ENCODE peak calls at places on chromosomes 2 and 18, in five cellular contexts. I is upper lobe of right lung, P is right lobe of liver, R is cardiac muscle cell, Y is prostate gland. Z is an unnamed sample. For H3K27me3 and H3K36me3, the result is how much of the 10 kb centered on the place peaks cover.

GRCh38 chr2:162242586-162243304 is 500 bp downstream of the FAP start:
- DNase-seq in I (no peak), P (no peak), R (peak), Y (no peak), Z (no peak)

GRCh38 chr2:96856776-96857673 is 791 bp downstream of the ANKRD39 start:
- DNase-seq in I (no peak), P (no peak), R (no peak), Y (no peak), Z (peak)

GRCh38 chr2:63055510-63056308 is 5.1 kb downstream of the OTX1 start:
- DNase-seq in I (no peak), P (no peak), R (no peak), Y (no peak), Z (no peak)

GRCh38 chr18:14100503-14101286 is 31.5 kb downstream of the ZNF519 start:
- DNase-seq in I (no peak), P (no peak), R (no peak), Y (no peak), Z (no peak)

GRCh38 chr2:200399636-200400035 is 93.1 kb downstream of the SPATS2L start:
- DNase-seq in I (no peak), P (no peak), R (no peak), Y (no peak), Z (no peak)

GRCh38 chr2:70094978-70095832 is 7.9 kb downstream of the PCBP1 start:
- DNase-seq in I (peak), P (peak), R (peak), Y (peak), Z (peak)

GRCh38 chr18:23903971-23904370 is 110.6 kb upstream of the TTC39C start:
- DNase-seq in I (no peak), P (no peak), R (no peak), Y (no peak), Z (no peak)

GRCh38 chr2:194745532-194746146 is 911.4 kb upstream of the SLC39A10 start:
- DNase-seq in I (no peak), P (no peak), R (no peak), Y (no peak), Z (no peak)

GRCh38 chr2:102618452-102619413 is 620 bp upstream of the SLC9A2 start:
- DNase-seq in I (peak), P (no peak), R (peak), Y (no peak), Z (peak)

GRCh38 chr18:13003466-13003896 is 12.3 kb downstream of the CEP192 start:
- DNase-seq in I (no peak), P (no peak), R (peak), Y (peak), Z (peak)

GRCh38 chr2:180203972-180204371 is 196.9 kb upstream of the CWC22 start:
- DNase-seq in I (no peak), P (no peak), R (peak), Y (no peak), Z (peak)

GRCh38 chr18:11983592-11983991 is 2.3 kb downstream of the IMPA2 start:
- DNase-seq in I (no peak), P (no peak), R (no peak), Y (no peak), Z (no peak)

GRCh38 chr18:48673456-48674197 is 134.8 kb downstream of the CTIF start:
- DNase-seq in I (peak), P (peak), R (no peak), Y (no peak), Z (no peak)

GRCh38 chr2:106105151-106105922 is 88.8 kb downstream of the UXS1 start:
- DNase-seq in I (no peak), P (no peak), R (no peak), Y (no peak), Z (no peak)

GRCh38 chr2:197461073-197461472 is 7.7 kb downstream of the COQ10B start:
- DNase-seq in I (no peak), P (no peak), R (no peak), Y (no peak), Z (peak)

GRCh38 chr2:200747668-200748618 is 63.8 kb upstream of the BZW1 start:
- DNase-seq in I (no peak), P (peak), R (peak), Y (peak), Z (no peak)

GRCh38 chr2:29238497-29238896 is 123.3 kb downstream of the CLIP4 start:
- DNase-seq in I (peak), P (no peak), R (peak), Y (no peak), Z (peak)

GRCh38 chr2:45000921-45001628 is 8.2 kb downstream of the SIX2 start:
- DNase-seq in I (no peak), P (no peak), R (peak), Y (no peak), Z (no peak)

GRCh38 chr18:74497778-74498177 is 1.6 kb downstream of the CNDP2 start:
- DNase-seq in I (no peak), P (peak), R (no peak), Y (no peak), Z (no peak)

GRCh38 chr2:20478961-20479360 is 32.1 kb downstream of the RHOB start:
- DNase-seq in I (peak), P (no peak), R (no peak), Y (no peak), Z (no peak)

GRCh38 chr2:192194065-192194865 is 468 bp downstream of the TMEFF2 start:
- DNase-seq in I (peak), P (peak), R (peak), Y (no peak), Z (no peak)

GRCh38 chr2:9315280-9315847 is 108.0 kb downstream of the ITGB1BP1 start:
- DNase-seq in I (no peak), P (no peak), R (no peak), Y (no peak), Z (no peak)

GRCh38 chr2:220619525-220620267 is 952.4 kb downstream of the EPHA4 start:
- DNase-seq in I (no peak), P (no peak), R (no peak), Y (no peak), Z (peak)

GRCh38 chr2:152278536-152278935 is 56.4 kb upstream of the FMNL2 start:
- DNase-seq in I (no peak), P (no peak), R (no peak), Y (no peak), Z (no peak)

GRCh38 chr18:59718108-59719057 is 21.2 kb upstream of the CCBE1 start:
- DNase-seq in I (no peak), P (no peak), R (peak), Y (no peak), Z (peak)

GRCh38 chr2:15914981-15915380 is 25.4 kb upstream of the MYCN start:
- DNase-seq in I (no peak), P (no peak), R (no peak), Y (no peak), Z (no peak)

GRCh38 chr2:15916336-15916735 is 24.0 kb upstream of the MYCN start:
- DNase-seq in I (no peak), P (no peak), R (no peak), Y (no peak), Z (no peak)

GRCh38 chr2:15920696-15921095 is 19.7 kb upstream of the MYCN start:
- DNase-seq in I (no peak), P (no peak), R (no peak), Y (no peak), Z (no peak)

GRCh38 chr2:15919716-15920444 is 20.5 kb upstream of the MYCN start:
- DNase-seq in I (no peak), P (no peak), R (no peak), Y (no peak), Z (peak)

DNA sequence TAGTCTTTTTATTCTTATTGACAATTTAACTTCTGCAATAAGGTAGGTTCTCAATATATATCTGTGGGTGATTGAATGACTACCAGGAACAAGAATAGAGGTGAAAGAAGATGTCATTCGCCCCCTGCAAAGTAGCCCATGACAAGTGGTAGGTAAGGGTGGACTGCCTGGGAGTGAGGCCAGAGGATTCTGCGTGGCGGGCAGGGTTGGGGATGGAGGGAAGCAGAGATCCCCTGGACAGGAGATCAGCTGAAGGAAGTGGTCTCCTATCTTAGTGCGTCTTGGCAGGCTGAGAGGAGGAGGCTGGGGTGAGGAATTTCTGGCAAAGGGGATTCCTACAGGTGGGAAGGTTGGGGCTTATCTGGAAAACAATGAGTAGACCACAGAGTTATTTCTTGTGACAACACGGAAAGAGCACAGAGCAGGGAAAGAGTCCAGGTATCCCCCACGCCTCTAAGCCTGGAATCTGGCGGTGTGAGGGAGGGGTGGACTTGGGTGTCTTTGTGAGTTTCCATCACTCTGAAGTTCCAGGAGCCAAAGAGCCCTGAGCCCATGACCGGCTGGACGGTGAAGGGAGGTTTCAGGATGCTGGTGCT is 21.5 kb upstream of the MYCN start:
- DNase-seq in I (no peak), P (no peak), R (no peak), Y (no peak), Z (no peak)
- H3K27me3 ChIP-seq in I (under half), P (under half), R (under half), Y (under half), Z (under half)

DNA sequence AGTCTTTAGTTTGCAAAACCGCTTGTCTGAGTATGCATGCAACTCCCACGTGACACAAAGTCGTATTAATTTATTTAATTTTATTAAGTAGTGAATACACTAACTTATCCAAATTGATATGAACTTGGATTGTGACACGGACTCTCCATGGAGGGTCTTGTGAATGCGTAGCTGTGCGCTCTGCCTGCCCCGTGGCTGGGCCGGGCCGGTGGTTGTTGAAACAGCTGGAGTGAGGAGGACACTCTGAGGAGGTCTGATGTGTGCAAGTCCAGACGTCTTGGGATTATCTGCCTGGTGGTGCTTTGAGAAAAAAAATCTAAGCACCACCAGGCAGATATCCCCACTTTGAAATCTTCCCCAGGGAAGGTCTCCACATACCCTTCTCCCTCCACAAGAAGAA is 41.0 kb upstream of the RBM44 start:
- DNase-seq in I (no peak), P (no peak), R (no peak), Y (no peak), Z (no peak)
- H3K36me3 ChIP-seq in I (half or more), P (half or more), R (under half), Y (under half), Z (half or more)

GRCh38 chr18:8367217-8367988 is 241.8 kb upstream of the RAB12 start:
- DNase-seq in I (peak), P (peak), R (peak), Y (peak), Z (no peak)
- H3K4me3 ChIP-seq in I (peak), P (peak), R (peak), Y (peak), Z (no peak)

GRCh38 chr18:46754188-46754587 is 2.7 kb downstream of the ST8SIA5 start:
- DNase-seq in I (no peak), P (no peak), R (no peak), Y (no peak), Z (no peak)

GRCh38 chr18:46756559-46757201 is at the start of gene ST8SIA5:
- DNase-seq in I (no peak), P (no peak), R (no peak), Y (no peak), Z (peak)

GRCh38 chr18:46755315-46756171 is 1.3 kb downstream of the ST8SIA5 start:
- DNase-seq in I (no peak), P (no peak), R (no peak), Y (no peak), Z (no peak)

GRCh38 chr18:46756172-46756558 is 688 bp downstream of the ST8SIA5 start:
- DNase-seq in I (no peak), P (no peak), R (no peak), Y (no peak), Z (no peak)

GRCh38 chr18:46754661-46755292 is 2.1 kb downstream of the ST8SIA5 start:
- DNase-seq in I (no peak), P (no peak), R (no peak), Y (no peak), Z (no peak)
- H3K27me3 ChIP-seq in I (under half), P (under half), R (half or more), Y (under half), Z (under half)

DNA sequence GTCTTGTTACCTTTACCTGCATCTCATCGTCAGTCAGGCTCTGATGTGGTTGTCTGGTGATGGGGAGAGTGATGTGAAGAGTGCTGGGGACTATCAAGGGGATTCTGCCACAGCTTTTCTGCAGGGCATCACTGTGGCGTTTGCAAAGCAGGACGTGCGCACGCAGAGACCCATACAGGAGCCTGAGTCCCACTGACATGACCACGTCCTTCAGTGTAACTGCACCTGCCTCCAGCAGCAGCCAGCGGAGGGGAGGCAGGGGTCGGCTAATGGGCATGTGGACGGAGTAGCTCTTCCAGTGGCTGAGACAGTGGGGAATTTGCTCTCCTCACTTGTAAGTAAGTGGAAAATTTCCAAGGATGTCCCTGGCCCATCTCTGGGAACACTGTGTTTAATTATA is 6.5 kb downstream of the ALKAL2 start:
- DNase-seq in I (no peak), P (no peak), R (no peak), Y (no peak), Z (no peak)
- H3K36me3 ChIP-seq in I (half or more), P (under half), R (under half), Y (under half), Z (under half)

DNA sequence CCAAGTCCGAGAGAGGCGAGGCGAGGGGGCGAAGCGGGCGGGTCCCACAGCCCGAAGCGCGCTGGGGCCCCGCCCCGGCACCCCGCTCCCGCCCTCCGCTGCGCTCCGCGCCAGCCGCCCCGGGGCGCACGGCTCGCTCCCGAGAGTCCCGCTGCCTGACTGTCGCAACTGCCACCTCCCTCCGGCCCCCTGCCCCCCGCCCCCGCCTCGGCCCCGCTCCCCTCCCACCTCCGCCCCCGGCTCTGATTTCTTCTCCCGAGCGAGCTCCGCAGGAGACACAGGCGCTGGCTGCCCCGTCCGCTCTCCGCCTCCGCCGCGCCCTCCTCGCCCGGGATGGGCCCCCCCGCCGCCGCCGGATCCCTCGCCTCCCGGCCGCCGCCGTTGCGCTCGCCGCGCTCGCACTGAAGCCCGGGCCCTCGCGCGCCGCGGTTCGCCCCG is at the start of gene WNT6:
- DNase-seq in I (peak), P (no peak), R (no peak), Y (no peak), Z (peak)
- H3K4me3 ChIP-seq in I (peak), P (no peak), R (peak), Y (peak), Z (peak)

DNA sequence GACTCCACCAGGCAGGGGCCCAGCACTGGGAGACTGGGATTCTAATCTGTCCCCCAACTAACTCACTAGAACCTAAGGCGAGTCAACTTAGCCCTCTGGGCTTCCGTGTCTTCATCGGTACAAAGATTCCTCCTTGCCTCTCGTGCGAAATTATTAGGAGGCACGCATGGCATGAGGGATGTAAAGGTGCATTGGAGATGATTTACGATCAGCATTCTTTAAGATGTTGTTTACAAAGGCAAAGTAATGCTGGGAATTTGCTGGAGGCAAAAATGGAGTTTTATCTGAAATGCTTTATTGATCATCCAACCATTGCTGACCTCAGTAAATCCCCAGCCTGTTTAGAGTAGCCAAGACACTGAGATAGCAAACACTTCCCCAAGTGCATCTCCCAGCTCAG is 171.8 kb upstream of the KLHL29 start:
- DNase-seq in I (no peak), P (no peak), R (no peak), Y (no peak), Z (no peak)
- H3K27me3 ChIP-seq in I (under half), P (under half), R (under half), Y (under half), Z (under half)

GRCh38 chr18:79697178-79697577 is 17.6 kb downstream of the CTDP1 start:
- DNase-seq in I (no peak), P (no peak), R (no peak), Y (no peak), Z (no peak)
- H3K36me3 ChIP-seq in I (half or more), P (under half), R (under half), Y (under half), Z (under half)

GRCh38 chr18:55588876-55589595 is 1.0 kb upstream of the TCF4 start:
- DNase-seq in I (no peak), P (no peak), R (peak), Y (no peak), Z (no peak)
- H3K4me3 ChIP-seq in I (peak), P (peak), R (peak), Y (peak), Z (peak)

Z was measured in MG63.